ENCODE peak calls at places on chromosomes 6 and 20, in five cellular contexts. R is vagina, C is uterus, L is RWPE1, M is colonic mucosa. Y is an unnamed sample.

GRCh38 chr20:58389324-58389967 is 417 bp downstream of the VAPB start:
- DNase-seq in R (no peak), C (no peak), L (peak), M (peak), Y (peak)

GRCh38 chr6:28207244-28208179 is 17.6 kb upstream of the ZSCAN9 start:
- DNase-seq in R (no peak), C (no peak), L (no peak), M (peak), Y (no peak)

GRCh38 chr6:12873706-12874105 is 157.1 kb downstream of the PHACTR1 start:
- DNase-seq in R (no peak), C (no peak), L (no peak), M (no peak), Y (no peak)

GRCh38 chr6:366389-366788 is 25.2 kb upstream of the IRF4 start:
- DNase-seq in R (no peak), C (no peak), L (no peak), M (no peak), Y (no peak)

GRCh38 chr6:116313377-116313776 is 33.6 kb upstream of the TSPYL1 start:
- DNase-seq in R (no peak), C (no peak), L (no peak), M (no peak), Y (no peak)

GRCh38 chr6:107304421-107305025 is 154.8 kb downstream of the PDSS2 start:
- DNase-seq in R (no peak), C (no peak), L (peak), M (no peak), Y (no peak)

GRCh38 chr6:70221025-70221714 is 81.7 kb downstream of the COL9A1 start:
- DNase-seq in R (no peak), C (no peak), L (peak), M (no peak), Y (no peak)

GRCh38 chr20:10498196-10498595 is 63.1 kb downstream of the SLX4IP start:
- DNase-seq in R (no peak), C (no peak), L (no peak), M (no peak), Y (no peak)

GRCh38 chr6:167860546-167861226 is 34.0 kb downstream of the AFDN start:
- DNase-seq in R (no peak), C (no peak), L (no peak), M (no peak), Y (no peak)

GRCh38 chr6:146850238-146850896 is 251.6 kb downstream of the ADGB start:
- DNase-seq in R (no peak), C (no peak), L (no peak), M (no peak), Y (peak)

GRCh38 chr6:116682334-116682712 is 1.3 kb downstream of the KPNA5 start:
- DNase-seq in R (no peak), C (peak), L (peak), M (no peak), Y (no peak)

GRCh38 chr20:3165473-3166337 is 6.0 kb upstream of the FASTKD5 start:
- DNase-seq in R (no peak), C (peak), L (no peak), M (no peak), Y (no peak)

GRCh38 chr20:10784337-10785183 is 110.8 kb upstream of the JAG1 start:
- DNase-seq in R (no peak), C (no peak), L (no peak), M (no peak), Y (no peak)

GRCh38 chr6:25053875-25054371 is 118.2 kb upstream of the RIPOR2 start:
- DNase-seq in R (no peak), C (peak), L (no peak), M (no peak), Y (no peak)

GRCh38 chr20:5918856-5919633 is 31.3 kb downstream of the TRMT6 start:
- DNase-seq in R (no peak), C (no peak), L (peak), M (no peak), Y (no peak)

GRCh38 chr20:10445758-10446157 is 10.7 kb downstream of the SLX4IP start:
- DNase-seq in R (no peak), C (no peak), L (no peak), M (no peak), Y (no peak)

GRCh38 chr6:37631295-37631694 is 66.4 kb downstream of the MDGA1 start:
- DNase-seq in R (no peak), C (no peak), L (no peak), M (no peak), Y (no peak)

GRCh38 chr6:152399409-152399808 is 237.8 kb downstream of the SYNE1 start:
- DNase-seq in R (no peak), C (no peak), L (no peak), M (no peak), Y (no peak)

GRCh38 chr6:9456241-9456658 is 958.6 kb downstream of the TFAP2A start:
- DNase-seq in R (no peak), C (no peak), L (no peak), M (no peak), Y (no peak)

GRCh38 chr6:112163295-112164257 is 76.2 kb downstream of the FAM229B start:
- DNase-seq in R (no peak), C (peak), L (peak), M (peak), Y (peak)

GRCh38 chr6:12875061-12875460 is 158.5 kb downstream of the PHACTR1 start:
- DNase-seq in R (no peak), C (no peak), L (no peak), M (no peak), Y (no peak)

GRCh38 chr6:44495036-44495901 is 107.8 kb downstream of the CDC5L start:
- DNase-seq in R (peak), C (no peak), L (no peak), M (no peak), Y (no peak)

GRCh38 chr6:15901141-15902115 is 227.5 kb upstream of the MYLIP start:
- DNase-seq in R (no peak), C (no peak), L (peak), M (no peak), Y (no peak)

GRCh38 chr6:6230286-6230685 is 90.2 kb downstream of the F13A1 start:
- DNase-seq in R (no peak), C (no peak), L (no peak), M (peak), Y (no peak)

GRCh38 chr6:42511803-42512422 is 51.9 kb upstream of the UBR2 start:
- DNase-seq in R (no peak), C (no peak), L (no peak), M (no peak), Y (no peak)

GRCh38 chr20:17681741-17682102 is 320 bp downstream of the RRBP1 start:
- DNase-seq in R (no peak), C (no peak), L (no peak), M (no peak), Y (no peak)

GRCh38 chr6:37820713-37821069 is 1.2 kb downstream of the ZFAND3 start:
- DNase-seq in R (no peak), C (no peak), L (no peak), M (no peak), Y (no peak)

GRCh38 chr6:100618349-100618671 is 153.6 kb upstream of the SIM1 start:
- DNase-seq in R (no peak), C (no peak), L (no peak), M (no peak), Y (no peak)

GRCh38 chr20:37449276-37449675 is 71.8 kb upstream of the NNAT start:
- DNase-seq in R (no peak), C (no peak), L (no peak), M (no peak), Y (peak)

GRCh38 chr20:325889-326644 is 715 bp downstream of the SOX12 start:
- DNase-seq in R (no peak), C (peak), L (no peak), M (peak), Y (peak)

GRCh38 chr6:156816505-156816904 is 39.3 kb downstream of the ARID1B start:
- DNase-seq in R (no peak), C (no peak), L (no peak), M (no peak), Y (no peak)

GRCh38 chr20:10218536-10219451 is at the start of gene SNAP25:
- DNase-seq in R (no peak), C (peak), L (peak), M (no peak), Y (peak)

GRCh38 chr6:134446228-134446848 is 128.4 kb upstream of the SGK1 start:
- DNase-seq in R (no peak), C (no peak), L (no peak), M (no peak), Y (peak)

GRCh38 chr6:134449004-134449403 is 131.1 kb upstream of the SGK1 start:
- DNase-seq in R (no peak), C (no peak), L (no peak), M (no peak), Y (no peak)

GRCh38 chr6:134447883-134448387 is 130.0 kb upstream of the SGK1 start:
- DNase-seq in R (no peak), C (no peak), L (peak), M (no peak), Y (no peak)

GRCh38 chr6:134447423-134447822 is 129.5 kb upstream of the SGK1 start:
- DNase-seq in R (no peak), C (no peak), L (no peak), M (no peak), Y (no peak)

GRCh38 chr6:134446901-134447300 is 129.0 kb upstream of the SGK1 start:
- DNase-seq in R (no peak), C (no peak), L (no peak), M (no peak), Y (no peak)
- H3K27ac ChIP-seq in R (no peak), C (no peak), L (no peak), M (no peak), Y (peak)

GRCh38 chr20:63497138-63497945 is 1.5 kb downstream of the EEF1A2 start:
- DNase-seq in R (no peak), C (no peak), L (no peak), M (no peak), Y (no peak)

GRCh38 chr20:63494420-63495166 is 4.3 kb downstream of the EEF1A2 start:
- DNase-seq in R (no peak), C (no peak), L (no peak), M (no peak), Y (no peak)

GRCh38 chr20:63495167-63495720 is 3.6 kb downstream of the EEF1A2 start:
- DNase-seq in R (no peak), C (no peak), L (no peak), M (no peak), Y (no peak)

GRCh38 chr20:63496404-63497120 is 2.3 kb downstream of the EEF1A2 start:
- DNase-seq in R (no peak), C (no peak), L (no peak), M (no peak), Y (no peak)

DNA sequence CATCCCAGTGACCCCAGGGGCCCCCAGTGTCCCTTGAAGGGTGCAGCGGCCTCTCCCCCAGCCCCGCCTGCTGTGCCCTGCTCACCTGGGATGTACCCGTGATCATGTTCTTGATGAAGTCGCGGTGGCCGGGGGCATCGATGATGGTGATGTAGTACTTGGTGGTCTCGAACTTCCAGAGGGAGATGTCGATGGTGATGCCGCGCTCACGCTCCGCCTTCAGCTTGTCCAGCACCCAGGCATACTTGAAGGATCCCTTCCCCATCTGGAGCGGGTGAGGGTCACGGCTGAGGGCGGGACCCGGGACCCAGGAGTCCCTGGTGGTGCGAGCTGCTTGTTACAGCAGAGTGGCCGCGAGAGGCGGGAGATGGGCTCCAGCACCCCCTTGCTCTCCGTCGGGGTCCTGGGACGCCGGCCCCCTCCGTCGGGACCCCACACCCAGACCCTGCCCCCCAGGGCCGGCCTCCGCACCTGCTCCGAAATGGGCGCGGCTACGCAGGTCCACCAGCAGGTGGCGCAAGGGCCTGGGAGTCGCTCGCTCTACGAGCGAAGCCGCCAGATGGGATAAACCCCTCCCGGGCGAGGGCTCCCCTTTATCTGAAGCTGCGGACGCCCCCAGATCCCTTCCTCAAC is 3.0 kb downstream of the EEF1A2 start:
- DNase-seq in R (no peak), C (peak), L (peak), M (peak), Y (peak)
- H3K27ac ChIP-seq in R (no peak), C (no peak), L (no peak), M (no peak), Y (no peak)

GRCh38 chr20:38460040-38460623 is 12.5 kb upstream of the RALGAPB start:
- DNase-seq in R (no peak), C (no peak), L (peak), M (peak), Y (peak)
- H3K27ac ChIP-seq in R (no peak), C (no peak), L (peak), M (no peak), Y (no peak)

DNA sequence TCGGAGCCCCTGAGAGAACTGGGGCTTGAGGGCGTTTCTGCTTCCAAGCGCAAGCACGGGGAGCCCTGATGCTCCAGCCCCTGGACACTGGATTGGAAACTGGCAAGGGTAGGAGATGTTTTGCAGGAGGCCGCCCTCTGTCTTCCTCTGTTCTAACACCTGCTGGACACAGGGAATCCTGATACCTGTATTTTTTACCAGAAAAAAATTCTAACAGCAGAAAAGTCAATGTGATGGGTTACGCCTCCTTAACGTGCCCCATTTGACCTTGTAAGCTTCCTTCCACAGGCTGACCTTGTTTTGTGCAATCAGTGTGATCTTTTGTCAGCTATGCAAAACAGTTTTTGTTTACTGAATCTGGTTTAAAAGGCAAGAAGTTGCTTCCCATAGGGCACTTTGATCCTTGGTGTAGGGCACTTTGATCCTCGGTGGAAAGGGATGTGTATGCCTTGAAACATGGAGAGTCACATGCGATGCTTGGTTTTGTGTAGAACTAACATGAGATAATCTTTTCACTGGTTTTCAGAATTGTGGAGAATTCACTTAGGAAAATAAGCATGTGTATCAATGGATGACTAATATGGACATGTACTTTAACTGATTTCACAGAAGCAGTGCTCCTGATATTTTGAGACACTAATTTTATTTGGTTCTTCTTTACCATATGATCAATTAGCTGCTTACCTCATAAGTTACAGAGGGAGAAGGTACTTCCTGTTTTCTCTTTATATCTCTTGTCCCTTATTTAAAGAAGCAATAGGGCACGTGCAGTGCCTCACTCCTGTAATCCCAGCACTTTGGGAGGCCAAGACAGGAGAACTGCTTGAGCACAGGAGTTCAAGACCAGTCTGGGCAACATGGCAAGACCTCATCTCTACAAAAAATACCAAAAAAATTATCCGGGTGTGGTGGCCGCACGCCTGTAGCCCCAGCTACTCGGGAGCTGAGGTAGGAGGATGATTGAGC is 59.9 kb upstream of the MAP3K4 start:
- DNase-seq in R (no peak), C (peak), L (no peak), M (no peak), Y (no peak)
- H3K27ac ChIP-seq in R (peak), C (peak), L (peak), M (no peak), Y (no peak)

GRCh38 chr20:49633643-49634042 is 65.7 kb upstream of the PTGIS start:
- DNase-seq in R (no peak), C (no peak), L (no peak), M (no peak), Y (no peak)
- H3K27ac ChIP-seq in R (no peak), C (no peak), L (no peak), M (no peak), Y (no peak)

DNA sequence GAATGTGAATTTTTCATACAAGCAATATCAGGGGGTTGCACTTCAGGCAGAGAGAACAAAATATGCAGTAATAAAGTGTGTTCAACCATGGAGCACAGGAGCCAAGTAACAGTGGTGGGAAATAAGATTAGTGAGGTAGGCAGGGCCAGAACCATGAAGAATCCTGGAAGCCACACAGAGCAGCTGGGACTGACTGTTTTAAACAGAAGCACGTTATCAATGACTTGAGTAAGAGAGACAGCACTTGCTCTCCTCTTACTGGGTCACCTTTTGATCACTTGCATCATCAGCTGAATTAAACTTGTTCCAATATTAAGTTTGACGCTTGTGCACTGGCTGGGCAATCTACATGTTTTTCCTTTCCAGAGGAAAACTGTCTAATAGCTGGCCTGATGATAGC is 238.5 kb downstream of the TBX18 start:
- DNase-seq in R (no peak), C (no peak), L (no peak), M (no peak), Y (no peak)
- H3K27ac ChIP-seq in R (no peak), C (no peak), L (no peak), M (no peak), Y (no peak)

GRCh38 chr6:3816251-3816650 is 32.9 kb upstream of the FAM50B start:
- DNase-seq in R (no peak), C (no peak), L (no peak), M (no peak), Y (no peak)
- H3K27ac ChIP-seq in R (no peak), C (no peak), L (no peak), M (no peak), Y (no peak)

GRCh38 chr6:149139782-149140136 is 177.8 kb upstream of the TAB2 start:
- DNase-seq in R (no peak), C (no peak), L (no peak), M (no peak), Y (no peak)
- H3K27ac ChIP-seq in R (no peak), C (no peak), L (no peak), M (no peak), Y (no peak)

DNA sequence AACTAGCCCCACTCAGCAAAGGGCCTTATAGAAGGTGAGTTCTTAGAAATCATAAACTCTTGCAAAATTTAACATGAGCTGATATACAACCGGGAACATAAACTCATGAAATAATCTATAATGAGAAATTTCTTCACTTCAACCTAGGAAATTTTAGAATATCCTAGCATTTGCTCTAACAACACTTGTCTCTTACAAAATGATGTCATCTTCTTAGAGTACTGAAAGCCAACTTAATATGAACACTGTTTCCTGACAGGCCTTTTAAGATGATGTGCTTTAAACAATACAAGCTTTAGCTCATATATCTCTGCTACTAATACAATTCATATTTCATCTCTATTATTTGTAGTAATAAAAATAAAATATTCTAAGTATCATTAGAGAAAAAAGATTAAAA is 932 bp downstream of the PACRG start:
- DNase-seq in R (no peak), C (no peak), L (no peak), M (no peak), Y (no peak)
- H3K27ac ChIP-seq in R (peak), C (peak), L (no peak), M (no peak), Y (peak)

GRCh38 chr6:137780447-137781034 is 86.5 kb upstream of the TNFAIP3 start:
- DNase-seq in R (no peak), C (no peak), L (no peak), M (no peak), Y (no peak)

GRCh38 chr6:137781639-137782038 is 85.4 kb upstream of the TNFAIP3 start:
- DNase-seq in R (no peak), C (no peak), L (no peak), M (no peak), Y (no peak)

GRCh38 chr6:137777299-137778075 is 89.6 kb upstream of the TNFAIP3 start:
- DNase-seq in R (no peak), C (no peak), L (no peak), M (no peak), Y (no peak)

GRCh38 chr6:137782166-137783039 is 84.7 kb upstream of the TNFAIP3 start:
- DNase-seq in R (no peak), C (no peak), L (no peak), M (no peak), Y (no peak)

DNA sequence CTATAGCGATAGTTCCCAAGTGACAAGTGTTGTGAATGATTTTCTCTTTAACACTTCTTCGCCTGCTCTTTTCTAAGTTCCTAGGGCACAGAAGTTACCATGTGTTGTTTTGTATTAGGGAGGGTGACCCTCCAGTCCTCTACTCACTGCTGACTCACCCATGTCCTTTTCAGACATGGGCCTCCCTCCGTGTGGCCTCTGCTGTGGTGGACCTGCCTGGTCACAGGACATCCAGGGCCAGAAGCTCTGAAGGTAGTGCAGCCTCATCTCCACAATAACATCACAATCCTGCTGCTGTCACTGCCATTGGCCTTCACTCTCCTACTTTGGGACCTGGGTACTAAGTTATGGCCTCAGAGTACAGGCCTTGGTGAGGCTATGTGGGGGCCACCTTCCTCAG is 87.1 kb upstream of the TNFAIP3 start:
- DNase-seq in R (no peak), C (no peak), L (no peak), M (no peak), Y (no peak)
- H3K27ac ChIP-seq in R (no peak), C (peak), L (no peak), M (peak), Y (no peak)

Y was measured in caudate nucleus.